ENCODE peak calls at places on chromosome 4, in five cellular contexts. Y is stimulated activated CD8-positive, alpha-beta memory T cell treated with anti-CD3 and anti-CD28 coated beads, Interleukin-4, amount 100 ng/mL, for 4 hours; G is AG04450; B is GM13977; J is GM12878. I is an unnamed sample.

GRCh38 chr4:174408841-174409552 is 113.3 kb downstream of the HPGD start:
- DNase-seq in Y (no peak), G (no peak), B (no peak), J (no peak), I (no peak)

GRCh38 chr4:177010421-177010820 is 217.7 kb upstream of the VEGFC start:
- DNase-seq in Y (no peak), G (no peak), B (no peak), J (no peak), I (no peak)

GRCh38 chr4:70915048-70915815 is 13.1 kb downstream of the MOB1B start:
- DNase-seq in Y (no peak), G (no peak), B (no peak), J (no peak), I (no peak)

GRCh38 chr4:14262221-14262620 is 634.7 kb upstream of the BOD1L1 start:
- DNase-seq in Y (no peak), G (no peak), B (no peak), J (no peak), I (no peak)

GRCh38 chr4:17687237-17687857 is 72.9 kb downstream of the MED28 start:
- DNase-seq in Y (no peak), G (no peak), B (no peak), J (no peak), I (no peak)

GRCh38 chr4:113617195-113617594 is 144.3 kb downstream of the CAMK2D start:
- DNase-seq in Y (no peak), G (no peak), B (no peak), J (no peak), I (no peak)

GRCh38 chr4:108036252-108036651 is 46.6 kb downstream of the HADH start:
- DNase-seq in Y (peak; percentile 32), G (no peak), B (peak; percentile 64), J (no peak), I (no peak)

GRCh38 chr4:6162885-6163284 is 37.5 kb downstream of the JAKMIP1 start:
- DNase-seq in Y (no peak), G (no peak), B (no peak), J (no peak), I (no peak)

GRCh38 chr4:88027611-88028608 is 20.5 kb downstream of the PKD2 start:
- DNase-seq in Y (no peak), G (peak; percentile 73), B (no peak), J (no peak), I (no peak)

GRCh38 chr4:23947826-23948225 is 58.0 kb upstream of the PPARGC1A start:
- DNase-seq in Y (no peak), G (no peak), B (no peak), J (no peak), I (no peak)

GRCh38 chr4:71270901-71271300 is 67.9 kb upstream of the SLC4A4 start:
- DNase-seq in Y (no peak), G (no peak), B (no peak), J (no peak), I (no peak)

GRCh38 chr4:73904491-73904890 is 35.3 kb downstream of the CXCL1 start:
- DNase-seq in Y (no peak), G (no peak), B (no peak), J (no peak), I (no peak)

GRCh38 chr4:142126890-142127497 is 490.6 kb downstream of the IL15 start:
- DNase-seq in Y (peak; percentile 17), G (peak; percentile 58), B (peak; percentile 23), J (peak; percentile 13), I (no peak)

GRCh38 chr4:38409852-38410251 is 254.1 kb upstream of the KLF3 start:
- DNase-seq in Y (no peak), G (no peak), B (no peak), J (no peak), I (no peak)

GRCh38 chr4:53563824-53564223 is 27.5 kb downstream of the LNX1 start:
- DNase-seq in Y (no peak), G (peak; percentile 41), B (peak; percentile 52), J (peak; percentile 24), I (no peak)

GRCh38 chr4:111630705-111631104 is 514.5 kb upstream of the FAM241A start:
- DNase-seq in Y (no peak), G (no peak), B (no peak), J (no peak), I (no peak)

GRCh38 chr4:127844605-127845116 is 36.0 kb upstream of the PLK4 start:
- DNase-seq in Y (no peak), G (no peak), B (no peak), J (no peak), I (no peak)

GRCh38 chr4:36255575-36255974 is 11.3 kb upstream of the ARAP2 start:
- DNase-seq in Y (peak; percentile 39), G (no peak), B (peak; percentile 32), J (peak; percentile 92), I (no peak)

GRCh38 chr4:111494471-111494870 is 650.8 kb upstream of the FAM241A start:
- DNase-seq in Y (no peak), G (no peak), B (no peak), J (no peak), I (no peak)

GRCh38 chr4:54254116-54254914 is 25.2 kb downstream of the PDGFRA start:
- DNase-seq in Y (no peak), G (no peak), B (no peak), J (no peak), I (no peak)